ENCODE peak calls at places on chromosomes 4 and X, in four cellular contexts. V is foreskin fibroblast, N is fibroblast of lung, H is lower leg skin. J is an unnamed sample.

GRCh38 chr4:136505020-136505419 is 1027.3 kb downstream of the PCDH18 start:
- DNase-seq in V (no peak), N (peak; percentile 24), H (no peak), J (no peak)

GRCh38 chr4:80172203-80172602 is 25.1 kb upstream of the PRDM8 start:
- DNase-seq in V (no peak), N (no peak), H (no peak), J (no peak)

GRCh38 chrX:105191878-105192277 is 28.6 kb downstream of the TEX13A start:
- DNase-seq in V (no peak), N (no peak), H (no peak), J (no peak)

GRCh38 chrX:104113237-104113965 is 1.1 kb downstream of the ZCCHC18 start:
- DNase-seq in V (peak; percentile 37), N (peak; percentile 55), H (peak; percentile 15), J (no peak)

GRCh38 chr4:109967798-109968520 is 55.3 kb downstream of the EGF start:
- DNase-seq in V (peak; percentile 26), N (peak; percentile 77), H (no peak), J (no peak)

GRCh38 chrX:148495156-148495555 is 5.3 kb upstream of the AFF2 start:
- DNase-seq in V (no peak), N (no peak), H (no peak), J (no peak)

GRCh38 chr4:90025248-90025647 is 101.9 kb upstream of the CCSER1 start:
- DNase-seq in V (no peak), N (peak; percentile 6), H (no peak), J (no peak)

GRCh38 chr4:78032446-78032845 is 24.7 kb upstream of the FRAS1 start:
- DNase-seq in V (no peak), N (no peak), H (no peak), J (no peak)

GRCh38 chr4:154626793-154627484 is 14.5 kb upstream of the FGG start:
- DNase-seq in V (peak; percentile 23), N (peak; percentile 61), H (no peak), J (no peak)

GRCh38 chr4:154618708-154619315 is 6.4 kb upstream of the FGG start:
- DNase-seq in V (peak; percentile 19), N (peak; percentile 41), H (no peak), J (no peak)

GRCh38 chr4:154620111-154620510 is 7.7 kb upstream of the FGG start:
- DNase-seq in V (no peak), N (no peak), H (no peak), J (no peak)

GRCh38 chr4:154623995-154624394 is 11.5 kb upstream of the FGG start:
- DNase-seq in V (no peak), N (no peak), H (no peak), J (no peak)

GRCh38 chr4:154622598-154622997 is 10.1 kb upstream of the FGG start:
- DNase-seq in V (no peak), N (peak; percentile 53), H (no peak), J (no peak)
- TF ChIP-seq CTCF in V (peak; percentile 57), N (peak; percentile 49), H (no peak), J (peak; percentile 37)

GRCh38 chr4:146061610-146062324 is 113.8 kb upstream of the LSM6 start:
- DNase-seq in V (no peak), N (no peak), H (no peak), J (no peak)
- TF ChIP-seq CTCF in V (no peak), N (no peak), H (no peak), J (no peak)

DNA sequence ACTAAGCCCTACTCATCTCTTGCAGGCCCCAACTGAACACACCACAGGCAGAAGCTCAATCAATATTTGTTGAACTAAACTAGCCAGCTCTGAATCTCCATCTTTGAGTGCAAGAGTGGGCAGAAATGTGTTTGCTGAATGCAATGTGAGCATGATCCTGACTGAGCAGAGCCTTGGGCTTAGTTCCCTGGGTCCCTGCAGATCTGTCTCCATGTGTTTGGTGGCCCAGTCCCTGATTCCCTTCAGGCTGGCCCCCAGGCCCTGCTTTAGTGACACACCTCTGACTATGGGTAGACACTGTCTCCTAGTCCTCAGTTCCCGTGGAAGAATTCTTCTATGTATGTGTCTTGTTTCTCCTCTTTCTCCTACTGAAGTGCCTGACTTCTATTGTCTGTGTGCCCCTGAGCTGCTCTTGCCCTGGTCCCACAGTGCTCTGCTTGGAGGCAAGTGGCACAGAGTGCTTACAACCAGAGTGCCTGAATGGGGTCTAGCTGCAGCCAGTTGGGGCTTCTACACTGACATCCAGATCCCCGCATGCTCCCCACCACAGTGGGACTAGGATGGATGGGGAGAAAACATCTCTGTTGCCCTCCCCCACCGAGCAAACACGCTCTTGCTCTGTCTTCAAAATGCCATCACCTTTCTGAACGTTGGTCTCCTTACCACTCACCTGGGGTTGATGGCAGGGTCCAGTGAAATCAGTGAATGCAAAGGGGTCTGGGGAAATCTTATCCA is 9.3 kb downstream of the PJA1 start:
- DNase-seq in V (no peak), N (no peak), H (no peak), J (no peak)
- TF ChIP-seq CTCF in V (no peak), N (no peak), H (no peak), J (no peak)

DNA sequence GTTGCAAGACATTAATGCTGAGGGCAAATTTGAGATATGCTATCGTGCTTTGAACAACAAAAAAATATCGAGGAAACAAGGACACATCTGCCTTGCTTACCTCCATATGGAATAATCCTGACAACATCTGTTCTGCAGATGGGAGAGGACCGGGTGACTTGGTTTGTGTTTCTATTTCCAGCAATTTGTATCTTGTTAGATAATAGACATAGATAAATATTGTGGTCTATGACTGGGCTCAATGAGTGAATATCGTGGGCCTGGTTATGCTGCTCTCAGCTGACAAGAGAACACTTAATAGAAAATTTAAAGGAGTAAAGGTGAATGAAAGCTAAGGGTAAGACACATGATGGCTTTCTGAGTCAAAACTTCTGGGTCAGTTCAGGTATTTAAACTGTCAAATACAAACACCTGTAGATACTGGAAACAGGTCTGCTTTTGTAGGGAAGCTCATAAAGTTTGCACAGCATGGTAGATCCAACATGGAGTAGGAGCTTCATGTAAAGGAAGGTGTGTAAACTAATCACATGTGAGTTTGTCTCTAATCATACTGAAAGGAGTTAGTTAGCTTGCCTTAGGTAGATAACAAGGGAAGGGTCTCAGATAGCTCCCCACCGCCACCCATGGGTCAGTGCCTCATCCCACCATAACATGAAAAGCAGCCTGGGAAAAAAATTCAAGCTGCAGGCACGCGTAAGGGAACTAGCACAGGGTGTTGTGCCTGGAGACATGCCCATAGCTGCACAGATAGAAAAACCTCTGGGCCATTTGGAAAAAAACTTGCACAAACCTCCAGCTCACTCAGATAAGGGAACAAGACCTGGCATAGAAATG is 904.1 kb upstream of the EPHA5 start:
- DNase-seq in V (peak; percentile 18), N (peak; percentile 95), H (no peak), J (peak; percentile 75)
- TF ChIP-seq CTCF in V (no peak), N (no peak), H (no peak), J (no peak)

DNA sequence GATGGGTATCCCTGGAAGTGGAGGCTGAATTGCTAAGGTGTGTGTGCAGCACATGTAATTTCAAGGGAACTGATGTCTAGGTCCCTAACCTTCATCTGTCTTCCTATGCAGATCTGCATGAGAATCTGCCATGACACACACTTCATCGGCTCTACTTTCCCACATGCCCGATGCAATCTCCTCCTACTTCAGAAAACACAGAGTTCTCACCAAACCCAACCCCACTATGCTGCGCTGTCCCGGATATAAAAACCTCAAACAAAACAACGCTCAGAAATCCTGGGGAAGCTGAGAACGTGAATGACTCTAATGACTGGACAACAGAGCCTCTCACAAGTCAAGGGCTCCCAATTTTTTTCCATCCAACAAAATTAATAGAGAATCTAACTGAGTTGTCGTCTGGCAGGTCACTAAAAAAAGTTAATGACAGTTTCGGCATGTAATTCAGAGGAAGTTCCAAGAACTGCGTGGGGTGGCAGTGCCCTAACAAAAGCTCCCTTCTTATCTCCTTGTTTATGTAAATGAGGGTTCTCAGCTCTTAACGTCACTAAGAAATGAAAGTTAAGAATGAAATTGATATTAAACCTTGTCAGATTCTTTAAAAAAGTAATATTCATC is 39.0 kb downstream of the STX18 start:
- DNase-seq in V (no peak), N (peak; percentile 77), H (no peak), J (no peak)
- TF ChIP-seq CTCF in V (no peak), N (no peak), H (no peak), J (no peak)

GRCh38 chrX:96389314-96390048 is 295.2 kb upstream of the DIAPH2 start:
- DNase-seq in V (no peak), N (peak; percentile 3), H (no peak), J (no peak)

GRCh38 chrX:96383428-96383827 is 301.2 kb upstream of the DIAPH2 start:
- DNase-seq in V (no peak), N (no peak), H (no peak), J (no peak)

GRCh38 chrX:96387801-96388200 is 296.8 kb upstream of the DIAPH2 start:
- DNase-seq in V (no peak), N (no peak), H (no peak), J (no peak)

GRCh38 chrX:96386325-96386724 is 298.3 kb upstream of the DIAPH2 start:
- DNase-seq in V (no peak), N (no peak), H (no peak), J (no peak)

GRCh38 chrX:96386981-96387380 is 297.7 kb upstream of the DIAPH2 start:
- DNase-seq in V (no peak), N (no peak), H (no peak), J (no peak)
- TF ChIP-seq CTCF in V (no peak), N (no peak), H (no peak), J (no peak)

GRCh38 chrX:24173115-24173847 is 23.8 kb downstream of the ZFX start:
- DNase-seq in V (no peak), N (peak; percentile 38), H (no peak), J (no peak)
- TF ChIP-seq CTCF in V (no peak), N (no peak), H (no peak), J (no peak)

DNA sequence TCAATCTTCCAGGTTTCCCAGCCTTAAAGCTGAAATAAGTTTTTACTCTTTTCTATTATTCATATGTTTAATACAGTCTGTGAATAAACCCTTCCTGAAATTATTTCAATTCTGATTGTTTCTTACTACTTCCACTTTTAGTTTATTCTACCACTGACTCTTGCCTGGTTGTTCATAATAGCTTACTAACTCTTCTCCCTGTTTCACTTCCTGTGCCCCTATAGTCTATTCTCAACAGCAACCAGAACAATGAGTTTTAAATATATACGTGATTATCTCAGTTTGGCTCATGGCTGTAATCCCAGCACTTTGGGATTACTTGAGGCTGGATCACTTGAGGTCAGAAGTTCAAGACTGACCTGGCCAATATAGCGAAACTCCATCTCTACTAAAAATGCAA is 408.0 kb upstream of the SPOCK3 start:
- DNase-seq in V (no peak), N (no peak), H (no peak), J (no peak)
- TF ChIP-seq CTCF in V (no peak), N (no peak), H (no peak), J (no peak)

GRCh38 chr4:162852642-162853041 is 314.0 kb downstream of the NAF1 start:
- DNase-seq in V (no peak), N (no peak), H (no peak), J (no peak)
- TF ChIP-seq CTCF in V (no peak), N (no peak), H (no peak), J (no peak)

J was measured in BJ.